ENCODE peak calls at places on chromosomes 1 and 21, in seven cellular contexts. T is stomach, S is A549, B is transverse colon, H is GM12878, P is SK-N-SH, G is upper lobe of left lung. L is an unnamed sample.
A peak's percentile ranks its signal among the peaks of the same experiment; 100 is the strongest.

GRCh38 chr1:28518745-28519341 is 13.0 kb downstream of the RCC1 start:
- DNase-seq in S (no peak), B (no peak), H (no peak), T (no peak), P (no peak), G (no peak), L (peak; percentile 68)

GRCh38 chr1:231463541-231463940 is 41.5 kb upstream of the EGLN1 start:
- DNase-seq in P (no peak), H (no peak), S (no peak), B (no peak), G (no peak), T (no peak), L (no peak)

GRCh38 chr1:100719490-100719889 is at the start of gene VCAM1:
- DNase-seq in P (no peak), T (no peak), G (no peak), B (no peak), S (no peak), H (peak; percentile 47), L (no peak)

GRCh38 chr1:22163137-22163536 is 20.2 kb upstream of the WNT4 start:
- DNase-seq in G (no peak), S (no peak), H (no peak), B (no peak), P (no peak), T (no peak), L (no peak)

GRCh38 chr1:62082456-62083363 is 111.9 kb upstream of the L1TD1 start:
- DNase-seq in S (peak; percentile 18), P (peak; percentile 66), G (no peak), H (no peak), T (peak; percentile 34), B (peak; percentile 34), L (no peak)

GRCh38 chr1:230568008-230568407 is 74.3 kb upstream of the COG2 start:
- DNase-seq in H (no peak), B (peak; percentile 66), G (peak; percentile 42), T (peak; percentile 56), S (peak; percentile 14), P (no peak), L (no peak)

GRCh38 chr1:61343623-61344257 is 261.4 kb downstream of the NFIA start:
- DNase-seq in P (no peak), G (no peak), B (no peak), T (no peak), S (no peak), H (no peak), L (no peak)

GRCh38 chr1:58592521-58593134 is 15.6 kb upstream of the TACSTD2 start:
- DNase-seq in H (no peak), S (peak; percentile 11), P (no peak), B (no peak), T (peak; percentile 77), G (peak; percentile 22), L (peak; percentile 69)

GRCh38 chr1:184914149-184914548 is 60.2 kb downstream of the NIBAN1 start:
- DNase-seq in T (no peak), S (no peak), H (no peak), B (no peak), P (no peak), G (no peak), L (no peak)

GRCh38 chr21:34639882-34640788 is 25.2 kb upstream of the RCAN1 start:
- DNase-seq in S (no peak), P (no peak), G (no peak), B (no peak), H (peak; percentile 66), T (no peak), L (no peak)

GRCh38 chr1:22831729-22832413 is 121.2 kb downstream of the EPHB2 start:
- DNase-seq in G (no peak), S (peak; percentile 87), B (peak; percentile 69), H (no peak), P (no peak), T (peak; percentile 50), L (no peak)

GRCh38 chr1:23930861-23931471 is 17.8 kb upstream of the CNR2 start:
- DNase-seq in G (no peak), H (no peak), S (no peak), B (no peak), T (peak; percentile 13), P (no peak), L (no peak)

GRCh38 chr1:203054184-203054583 is 27.9 kb downstream of the PPFIA4 start:
- DNase-seq in S (no peak), B (no peak), H (no peak), P (no peak), T (no peak), G (no peak), L (no peak)

GRCh38 chr1:217140041-217140901 is 417.0 kb upstream of the ESRRG start:
- DNase-seq in P (no peak), H (no peak), T (no peak), S (no peak), G (peak; percentile 47), B (no peak), L (no peak)

GRCh38 chr1:44377925-44378784 is 23.1 kb upstream of the ERI3 start:
- DNase-seq in G (no peak), T (peak; percentile 57), S (peak; percentile 35), H (no peak), B (peak; percentile 24), P (peak; percentile 43), L (no peak)

GRCh38 chr1:26472901-26473845 is 933 bp downstream of the HMGN2 start:
- DNase-seq in G (peak; percentile 99), T (peak; percentile 97), B (peak; percentile 97), H (peak; percentile 67), P (peak; percentile 98), S (peak; percentile 72), L (peak; percentile 99)

GRCh38 chr1:28973850-28974841 is 59.8 kb downstream of the EPB41 start:
- DNase-seq in S (no peak), T (no peak), B (no peak), G (no peak), P (peak; percentile 50), H (no peak), L (no peak)

GRCh38 chr1:234154320-234155251 is 218.7 kb upstream of the COA6 start:
- DNase-seq in S (peak; percentile 51), P (peak; percentile 71), B (no peak), T (no peak), H (peak; percentile 20), G (no peak), L (no peak)

GRCh38 chr1:160494620-160495019 is 28.4 kb downstream of the SLAMF6 start:
- DNase-seq in P (no peak), B (no peak), T (peak; percentile 28), S (no peak), G (no peak), H (no peak), L (no peak)

DNA sequence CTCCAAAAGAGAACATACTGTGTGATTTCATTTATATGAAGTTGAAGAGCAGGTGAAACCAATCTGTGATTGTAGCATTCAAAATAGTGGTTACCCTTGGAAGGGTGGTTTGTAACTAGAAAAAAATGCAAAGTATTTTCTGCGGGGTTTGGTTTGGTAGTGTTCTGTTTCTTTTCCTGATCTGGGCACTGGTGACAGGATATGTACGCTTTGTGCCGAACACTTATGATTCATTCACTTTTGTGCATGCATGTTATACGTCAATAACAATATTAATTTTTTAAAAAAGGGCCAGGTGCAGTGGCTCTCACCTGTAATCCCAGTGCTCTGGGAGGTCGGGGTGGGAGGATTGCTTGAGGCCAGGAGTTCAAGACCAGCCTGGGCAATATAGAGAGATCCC is 63.8 kb downstream of the CD34 start:
- DNase-seq in G (no peak), T (no peak), P (no peak), S (no peak), B (no peak), H (no peak), L (no peak)
- H3K4me1 ChIP-seq in G (peaks cover 60% of the 10 kb centered on the region), T (peaks cover 94% of the 10 kb centered on the region), P (no peaks in the 10 kb centered on the region), S (peaks cover 17% of the 10 kb centered on the region), B (peaks cover 24% of the 10 kb centered on the region), H (peaks cover 3% of the 10 kb centered on the region), L (peaks cover 81% of the 10 kb centered on the region)

GRCh38 chr1:173502104-173502503 is 25.0 kb downstream of the PRDX6 start:
- DNase-seq in G (no peak), S (no peak), P (no peak), B (no peak), T (no peak), H (no peak), L (no peak)

GRCh38 chr1:173499729-173500128 is 22.6 kb downstream of the PRDX6 start:
- DNase-seq in H (no peak), P (no peak), G (no peak), B (no peak), S (no peak), T (no peak), L (no peak)

GRCh38 chr1:173491508-173491907 is 14.4 kb downstream of the PRDX6 start:
- DNase-seq in S (no peak), G (no peak), H (no peak), B (no peak), T (no peak), P (no peak), L (no peak)

DNA sequence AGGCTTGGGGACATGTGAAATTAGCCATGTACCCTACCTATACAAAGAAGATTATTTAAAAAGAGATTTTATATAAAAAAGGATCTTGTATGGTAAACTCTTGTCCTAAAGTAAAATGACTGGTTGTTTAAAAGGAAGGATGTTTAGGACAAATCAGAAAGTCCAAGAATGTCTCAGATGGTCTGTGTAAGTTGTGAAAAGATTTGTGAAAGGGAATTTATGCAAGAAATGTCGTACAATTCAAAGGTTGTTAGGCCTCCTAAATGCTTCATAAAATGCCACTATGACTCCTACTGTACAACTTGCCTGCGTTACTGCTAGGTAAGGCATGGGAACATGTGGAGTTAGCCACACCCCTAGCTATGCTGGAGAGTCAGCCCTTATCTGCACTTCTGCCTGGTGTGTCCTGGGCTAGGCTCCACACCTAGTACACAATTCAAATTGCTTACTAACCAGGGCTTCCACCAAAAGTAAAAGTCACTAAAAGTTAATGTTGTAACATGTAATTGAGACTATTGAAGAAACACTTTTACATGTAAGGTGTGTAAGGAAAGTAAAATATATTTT is 19.7 kb downstream of the PRDX6 start:
- DNase-seq in T (no peak), S (no peak), G (no peak), P (no peak), B (peak; percentile 27), H (no peak), L (no peak)
- TF ChIP-seq EP300 in T (no peak), S (no peak), G (no peak), P (no peak), B (no peak), H (no peak), L (no peak)

GRCh38 chr1:16068356-16069270 is 4.8 kb downstream of the FAM131C start:
- DNase-seq in S (no peak), P (no peak), T (peak; percentile 54), B (no peak), H (no peak), G (no peak), L (no peak)
- H3K4me1 ChIP-seq in S (peaks cover 32% of the 10 kb centered on the region), P (peaks cover 8% of the 10 kb centered on the region), T (peaks cover 25% of the 10 kb centered on the region), B (peaks cover 6% of the 10 kb centered on the region), H (no peaks in the 10 kb centered on the region), G (peaks cover 16% of the 10 kb centered on the region), L (peaks cover 9% of the 10 kb centered on the region)

DNA sequence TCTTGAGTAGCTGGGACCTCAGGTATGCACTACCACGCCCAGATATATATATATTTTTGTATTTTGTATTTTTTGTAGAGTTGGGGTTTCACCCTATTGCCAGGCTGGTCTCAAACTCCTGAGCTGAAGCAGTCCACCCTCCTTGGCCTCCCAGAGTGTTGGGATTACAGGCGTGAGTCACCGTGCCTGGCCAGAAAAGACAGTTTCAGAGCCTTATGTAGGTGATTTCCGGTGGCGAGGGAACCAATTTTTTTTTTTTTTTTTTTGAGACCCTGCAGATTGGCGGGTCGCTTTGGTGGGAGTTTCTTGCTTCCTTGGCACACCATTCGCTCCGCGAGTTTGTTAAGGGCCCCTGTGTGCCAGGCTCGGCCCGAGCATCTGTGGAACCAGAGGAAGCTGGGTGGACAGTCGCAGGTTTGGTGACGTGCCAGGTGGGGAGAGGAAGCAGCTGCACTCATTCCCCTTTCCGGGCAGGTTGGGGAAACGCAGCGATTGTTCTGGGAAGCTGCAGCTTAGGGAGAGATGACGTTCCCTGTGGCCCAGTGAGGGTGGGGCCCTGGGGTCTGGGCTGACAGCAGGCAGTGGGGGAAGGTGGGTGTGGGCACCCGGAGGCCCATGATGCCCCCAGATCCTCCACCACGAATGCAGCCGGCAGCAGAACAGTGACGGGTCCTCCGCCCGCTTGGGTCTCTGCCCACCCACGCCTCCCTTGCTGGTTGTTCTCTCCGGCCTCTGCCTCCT is 25.1 kb downstream of the SPSB1 start:
- DNase-seq in H (no peak), P (no peak), T (no peak), G (no peak), B (peak; percentile 44), S (no peak), L (peak; percentile 90)
- TF ChIP-seq EP300 in H (no peak), P (no peak), T (peak; percentile 44), G (no peak), B (peak; percentile 75), S (no peak), L (peak; percentile 62)